ENCODE peak calls at places on chromosomes 12 and 14, in four cellular contexts. L is cardiac muscle cell, B is mesothelial cell of epicardium, A is IMR-90. F is an unnamed sample.

GRCh38 chr14:76918751-76919421 is 92.7 kb downstream of the LRRC74A start:
- DNase-seq in L (peak; percentile 58), B (peak; percentile 60), A (peak; percentile 99), F (peak; percentile 69)

GRCh38 chr12:100174506-100174905 is 26.1 kb upstream of the ACTR6 start:
- DNase-seq in L (no peak), B (no peak), A (no peak), F (no peak)

GRCh38 chr14:103871596-103872480 is 24.5 kb upstream of the PPP1R13B start:
- DNase-seq in L (peak; percentile 53), B (no peak), A (no peak), F (no peak)

GRCh38 chr12:25447046-25447445 is 106.0 kb downstream of the LMNTD1 start:
- DNase-seq in L (no peak), B (no peak), A (no peak), F (no peak)

GRCh38 chr14:104280902-104281767 is 142.7 kb downstream of the KIF26A start:
- DNase-seq in L (no peak), B (peak; percentile 14), A (no peak), F (peak; percentile 40)

GRCh38 chr14:89673499-89674225 is 256.6 kb upstream of the FOXN3 start:
- DNase-seq in L (peak; percentile 11), B (no peak), A (peak; percentile 66), F (no peak)

GRCh38 chr12:4477133-4477532 is 31.5 kb upstream of the FGF6 start:
- DNase-seq in L (no peak), B (no peak), A (no peak), F (peak; percentile 44)

GRCh38 chr12:20527396-20528154 is 159.2 kb downstream of the PDE3A start:
- DNase-seq in L (no peak), B (no peak), A (peak; percentile 90), F (no peak)

GRCh38 chr12:102955926-102956737 is 1.3 kb upstream of the ASCL1 start:
- DNase-seq in L (peak; percentile 73), B (no peak), A (no peak), F (no peak)

GRCh38 chr12:10210225-10210624 is 2.5 kb upstream of the GABARAPL1 start:
- DNase-seq in L (no peak), B (no peak), A (no peak), F (no peak)

GRCh38 chr12:4719821-4720636 is at the start of gene GALNT8:
- DNase-seq in L (no peak), B (no peak), A (no peak), F (no peak)

GRCh38 chr14:24903337-24903736 is 146.6 kb downstream of the STXBP6 start:
- DNase-seq in L (no peak), B (no peak), A (peak; percentile 75), F (no peak)

GRCh38 chr12:113228394-113229028 is 7.2 kb downstream of the TPCN1 start:
- DNase-seq in L (no peak), B (no peak), A (no peak), F (no peak)

GRCh38 chr14:96297000-96297399 is 41.0 kb downstream of the BDKRB1 start:
- DNase-seq in L (no peak), B (no peak), A (peak; percentile 31), F (no peak)

GRCh38 chr14:95507174-95507573 is 9.3 kb downstream of the SYNE3 start:
- DNase-seq in L (no peak), B (no peak), A (peak; percentile 94), F (peak; percentile 81)

GRCh38 chr12:131910302-131911110 is 16.1 kb downstream of the ULK1 start:
- DNase-seq in L (no peak), B (no peak), A (no peak), F (no peak)

GRCh38 chr14:64634558-64634957 is 69.7 kb upstream of the PLEKHG3 start:
- DNase-seq in L (no peak), B (no peak), A (no peak), F (no peak)

GRCh38 chr14:99537399-99537798 is 56.2 kb downstream of the CCNK start:
- DNase-seq in L (no peak), B (no peak), A (peak; percentile 83), F (no peak)

GRCh38 chr12:53712059-53712643 is 15.1 kb downstream of the CALCOCO1 start:
- DNase-seq in L (no peak), B (no peak), A (no peak), F (no peak)

GRCh38 chr14:22872833-22873520 is 1.4 kb downstream of the LRP10 start:
- DNase-seq in L (no peak), B (no peak), A (no peak), F (no peak)

GRCh38 chr12:55829967-55830600 is 697 bp upstream of the DNAJC14 start:
- DNase-seq in L (peak; percentile 64), B (no peak), A (no peak), F (no peak)

GRCh38 chr14:68619805-68620574 is 172.9 kb downstream of the ZFP36L1 start:
- DNase-seq in L (peak; percentile 83), B (no peak), A (peak; percentile 73), F (no peak)

GRCh38 chr12:122106891-122107660 is 28.5 kb downstream of the MLXIP start:
- DNase-seq in L (peak; percentile 82), B (no peak), A (peak; percentile 77), F (no peak)

GRCh38 chr14:104654119-104654518 is 35.3 kb upstream of the INF2 start:
- DNase-seq in L (no peak), B (no peak), A (no peak), F (no peak)

GRCh38 chr14:85534435-85534834 is 4.5 kb downstream of the FLRT2 start:
- DNase-seq in L (peak; percentile 46), B (no peak), A (peak; percentile 24), F (no peak)

GRCh38 chr14:99174081-99174851 is 97.7 kb downstream of the BCL11B start:
- DNase-seq in L (no peak), B (no peak), A (no peak), F (no peak)

GRCh38 chr12:68373836-68374314 is 41.7 kb upstream of the MDM1 start:
- DNase-seq in L (no peak), B (no peak), A (no peak), F (no peak)

GRCh38 chr12:104399750-104400612 is 56.8 kb upstream of the CHST11 start:
- DNase-seq in L (no peak), B (no peak), A (no peak), F (no peak)

GRCh38 chr14:41285193-41285748 is 321.4 kb upstream of the LRFN5 start:
- DNase-seq in L (peak; percentile 85), B (no peak), A (peak; percentile 1), F (no peak)

GRCh38 chr12:74646831-74647230 is 109.2 kb downstream of the ATXN7L3B start:
- DNase-seq in L (peak; percentile 5), B (no peak), A (no peak), F (no peak)

GRCh38 chr12:111445311-111446043 is 39.8 kb downstream of the SH2B3 start:
- DNase-seq in L (no peak), B (peak; percentile 8), A (no peak), F (no peak)

GRCh38 chr12:110424237-110424636 is 20.7 kb upstream of the ANAPC7 start:
- DNase-seq in L (no peak), B (no peak), A (no peak), F (no peak)

GRCh38 chr14:74605531-74606223 is 6.4 kb downstream of the LTBP2 start:
- DNase-seq in L (no peak), B (no peak), A (no peak), F (no peak)

GRCh38 chr12:111438501-111438900 is 32.8 kb downstream of the SH2B3 start:
- DNase-seq in L (no peak), B (no peak), A (peak; percentile 51), F (peak; percentile 88)

GRCh38 chr12:109711596-109712461 is 1.8 kb upstream of the FAM222A start:
- DNase-seq in L (peak; percentile 55), B (no peak), A (no peak), F (no peak)

GRCh38 chr12:107365703-107366102 is 272.4 kb upstream of the CRY1 start:
- DNase-seq in L (no peak), B (no peak), A (no peak), F (no peak)

GRCh38 chr14:50345891-50346422 is 33.8 kb downstream of the DMAC2L start:
- DNase-seq in L (no peak), B (no peak), A (no peak), F (no peak)
- TF ChIP-seq CTCF in L (no peak), B (no peak), A (no peak), F (no peak)

DNA sequence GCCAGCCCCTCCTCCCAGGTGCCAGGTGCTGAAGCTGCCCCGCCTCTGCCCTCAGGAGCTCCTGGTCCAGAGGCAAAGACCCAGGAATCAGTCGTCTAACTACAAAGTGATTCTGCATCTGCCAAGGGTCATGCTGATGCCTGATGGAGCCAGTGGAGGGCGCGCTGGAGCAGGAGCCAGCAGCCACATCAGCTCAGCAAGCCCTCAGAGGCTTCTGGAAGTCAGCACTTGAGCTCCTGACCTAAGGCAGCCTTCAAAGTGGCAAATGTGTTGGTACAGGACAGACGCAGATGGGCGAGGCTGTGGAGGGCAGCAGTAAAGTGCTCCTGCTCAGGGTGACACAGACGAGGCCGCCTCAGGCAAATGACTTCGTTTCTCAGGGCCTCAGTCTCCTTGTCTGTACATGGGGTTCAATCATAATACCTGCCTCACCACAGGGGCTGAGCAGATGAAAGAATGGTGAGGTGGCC is 10.9 kb downstream of the C12orf43 start:
- DNase-seq in L (peak; percentile 54), B (no peak), A (peak; percentile 23), F (peak; percentile 63)
- TF ChIP-seq CTCF in L (peak; percentile 75), B (no peak), A (peak; percentile 61), F (peak; percentile 81)

GRCh38 chr12:32302218-32302826 is 97.0 kb upstream of the FGD4 start:
- DNase-seq in L (peak; percentile 60), B (no peak), A (no peak), F (no peak)
- TF ChIP-seq CTCF in L (peak; percentile 37), B (no peak), A (peak; percentile 35), F (no peak)

GRCh38 chr12:42804928-42805327 is 215.4 kb upstream of the PRICKLE1 start:
- DNase-seq in L (no peak), B (no peak), A (no peak), F (no peak)
- TF ChIP-seq CTCF in L (no peak), B (no peak), A (no peak), F (no peak)